ENCODE peak calls at places on chromosomes 4 and X, in five cellular contexts. Y, R, V, D and W are unnamed samples.

GRCh38 chr4:37670249-37670648 is 15.9 kb downstream of the RELL1 start:
- DNase-seq in Y (no peak), R (no peak), V (no peak), D (no peak), W (no peak)

GRCh38 chr4:85942107-85942506 is 417.7 kb downstream of the MAPK10 start:
- DNase-seq in Y (no peak), R (no peak), V (no peak), D (no peak), W (no peak)

GRCh38 chr4:74414149-74414809 is 30.7 kb upstream of the AREG start:
- DNase-seq in Y (no peak), R (no peak), V (no peak), D (no peak), W (no peak)

GRCh38 chr4:128517739-128518510 is 230.3 kb upstream of the PGRMC2 start:
- DNase-seq in Y (peak), R (peak), V (no peak), D (no peak), W (peak)

GRCh38 chr4:24321151-24321550 is 263.2 kb downstream of the DHX15 start:
- DNase-seq in Y (no peak), R (no peak), V (no peak), D (no peak), W (no peak)

GRCh38 chr4:153763404-153763803 is 3.6 kb upstream of the RNF175 start:
- DNase-seq in Y (no peak), R (no peak), V (no peak), D (peak), W (no peak)

GRCh38 chr4:48543796-48544195 is 53.7 kb downstream of the ZAR1 start:
- DNase-seq in Y (no peak), R (no peak), V (no peak), D (no peak), W (no peak)

GRCh38 chr4:182808673-182809416 is 108.3 kb downstream of the DCTD start:
- DNase-seq in Y (peak), R (no peak), V (no peak), D (no peak), W (no peak)

GRCh38 chr4:176898791-176899190 is 106.1 kb upstream of the VEGFC start:
- DNase-seq in Y (no peak), R (no peak), V (no peak), D (no peak), W (no peak)

GRCh38 chr4:70269674-70270073 is 27.3 kb downstream of the CSN3 start:
- DNase-seq in Y (peak), R (no peak), V (no peak), D (no peak), W (no peak)

GRCh38 chrX:23317799-23318724 is 16.6 kb upstream of the PTCHD1 start:
- DNase-seq in Y (no peak), R (no peak), V (peak), D (peak), W (no peak)

GRCh38 chrX:24594531-24594930 is 52.6 kb downstream of the PCYT1B start:
- DNase-seq in Y (no peak), R (no peak), V (no peak), D (no peak), W (no peak)

GRCh38 chr4:48905363-48906015 is 1.1 kb downstream of the OCIAD2 start:
- DNase-seq in Y (peak), R (no peak), V (no peak), D (no peak), W (peak)

GRCh38 chrX:17922303-17922702 is 61.2 kb upstream of the RAI2 start:
- DNase-seq in Y (no peak), R (no peak), V (no peak), D (no peak), W (no peak)

GRCh38 chr4:76204936-76205335 is 8.7 kb downstream of the SCARB2 start:
- DNase-seq in Y (no peak), R (no peak), V (no peak), D (no peak), W (no peak)

GRCh38 chrX:47697171-47697570 is 38.2 kb upstream of the UXT start:
- DNase-seq in Y (no peak), R (no peak), V (no peak), D (no peak), W (peak)

GRCh38 chr4:105145059-105145912 is 1.4 kb upstream of the TET2 start:
- DNase-seq in Y (no peak), R (no peak), V (no peak), D (no peak), W (peak)

GRCh38 chrX:44400588-44400987 is 57.1 kb upstream of the EFHC2 start:
- DNase-seq in Y (peak), R (no peak), V (no peak), D (no peak), W (peak)

GRCh38 chr4:38985363-38986065 is 46.7 kb downstream of the TMEM156 start:
- DNase-seq in Y (no peak), R (peak), V (no peak), D (no peak), W (no peak)

GRCh38 chr4:156374069-156374468 is 420.4 kb upstream of the CTSO start:
- DNase-seq in Y (no peak), R (peak), V (no peak), D (no peak), W (no peak)

GRCh38 chr4:16269742-16270522 is 43.7 kb upstream of the TAPT1 start:
- DNase-seq in Y (peak), R (no peak), V (no peak), D (no peak), W (peak)

GRCh38 chr4:69718376-69719293 is 41.8 kb downstream of the SULT1B1 start:
- DNase-seq in Y (peak), R (no peak), V (no peak), D (no peak), W (no peak)

GRCh38 chr4:169952236-169953088 is 73.7 kb downstream of the MFAP3L start:
- DNase-seq in Y (no peak), R (no peak), V (no peak), D (no peak), W (no peak)

GRCh38 chrX:53082773-53083616 is 828 bp downstream of the TSPYL2 start:
- DNase-seq in Y (no peak), R (no peak), V (no peak), D (no peak), W (no peak)

GRCh38 chrX:53084043-53084570 is 1.9 kb downstream of the TSPYL2 start:
- DNase-seq in Y (peak), R (no peak), V (no peak), D (no peak), W (peak)

GRCh38 chrX:53081925-53082772 is at the start of gene TSPYL2:
- DNase-seq in Y (peak), R (peak), V (peak), D (peak), W (peak)

GRCh38 chrX:53078943-53079342 is 3.2 kb upstream of the TSPYL2 start:
- DNase-seq in Y (no peak), R (no peak), V (no peak), D (no peak), W (no peak)

DNA sequence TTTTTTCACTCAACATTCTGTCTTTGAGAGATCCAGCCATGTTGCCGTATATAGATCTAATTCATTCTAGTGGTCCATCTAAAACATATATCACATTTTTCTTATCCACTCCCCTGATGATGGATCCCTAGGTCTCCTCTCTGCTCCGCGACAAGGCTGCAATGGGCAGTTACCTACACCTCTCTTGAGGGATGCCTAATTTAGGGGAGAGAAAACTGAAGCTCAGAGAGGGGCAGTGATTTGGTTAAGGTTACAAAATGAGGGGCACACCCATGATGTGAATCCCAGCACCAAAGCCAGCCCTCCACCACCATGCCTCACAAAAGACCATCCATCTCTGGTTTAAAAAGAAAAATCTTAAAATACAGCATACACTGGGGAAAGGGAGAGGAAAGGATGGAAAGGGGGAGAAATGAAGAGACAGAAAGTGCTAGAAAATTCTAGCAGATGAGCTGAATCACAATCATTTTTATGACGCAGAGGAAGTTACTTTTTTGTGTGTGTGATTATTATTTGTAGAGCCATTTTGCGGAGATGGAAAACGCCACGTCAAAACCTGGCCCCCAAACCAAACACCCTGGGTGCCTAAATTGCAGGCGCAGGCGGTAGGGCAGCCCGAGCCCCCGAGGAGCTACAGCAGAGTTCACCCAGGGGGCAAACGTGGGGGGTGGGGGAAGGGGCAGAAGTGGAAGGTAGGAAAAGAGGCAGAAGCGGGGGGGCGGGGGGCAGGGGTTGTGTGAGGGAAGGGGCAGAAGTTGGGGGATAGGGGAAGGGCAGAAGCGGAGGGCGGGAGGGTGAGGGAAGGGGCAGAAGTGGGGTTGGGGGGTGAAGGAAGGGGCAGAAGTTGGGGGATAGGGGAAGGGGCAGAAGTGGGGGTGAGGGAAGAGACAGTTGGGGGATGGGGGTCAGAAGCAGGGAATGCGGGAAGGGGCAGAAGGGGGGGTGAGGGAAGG is 1.3 kb upstream of the TSPYL2 start:
- DNase-seq in Y (no peak), R (no peak), V (no peak), D (no peak), W (no peak)
- H2BK120ac ChIP-seq in Y (peak), R (no peak), V (no peak), D (no peak), W (no peak)

GRCh38 chr4:2008921-2009650 is at the start of gene NELFA:
- DNase-seq in Y (peak), R (peak), V (peak), D (peak), W (peak)
- H2BK12ac ChIP-seq in Y (no peak), R (peak), V (no peak), D (peak), W (no peak)

GRCh38 chr4:7859350-7859749 is 80.3 kb downstream of the AFAP1 start:
- DNase-seq in Y (no peak), R (no peak), V (no peak), D (no peak), W (no peak)

GRCh38 chr4:7863911-7864681 is 75.6 kb downstream of the AFAP1 start:
- DNase-seq in Y (no peak), R (no peak), V (peak), D (no peak), W (no peak)

GRCh38 chr4:7860600-7861158 is 79.0 kb downstream of the AFAP1 start:
- DNase-seq in Y (no peak), R (no peak), V (no peak), D (no peak), W (no peak)

GRCh38 chr4:7862561-7863200 is 77.0 kb downstream of the AFAP1 start:
- DNase-seq in Y (no peak), R (peak), V (no peak), D (no peak), W (no peak)

GRCh38 chr4:7861440-7861881 is 78.2 kb downstream of the AFAP1 start:
- DNase-seq in Y (peak), R (peak), V (peak), D (no peak), W (peak)
- H2BK120ac ChIP-seq in Y (no peak), R (no peak), V (no peak), D (peak), W (no peak)

GRCh38 chr4:11545651-11546050 is 117.0 kb upstream of the HS3ST1 start:
- DNase-seq in Y (no peak), R (no peak), V (no peak), D (no peak), W (peak)

GRCh38 chr4:11549525-11549924 is 120.8 kb upstream of the HS3ST1 start:
- DNase-seq in Y (peak), R (no peak), V (no peak), D (no peak), W (no peak)

GRCh38 chr4:11546391-11547160 is 117.9 kb upstream of the HS3ST1 start:
- DNase-seq in Y (no peak), R (no peak), V (no peak), D (no peak), W (peak)

GRCh38 chr4:11543710-11544109 is 115.0 kb upstream of the HS3ST1 start:
- DNase-seq in Y (peak), R (no peak), V (no peak), D (no peak), W (peak)

DNA sequence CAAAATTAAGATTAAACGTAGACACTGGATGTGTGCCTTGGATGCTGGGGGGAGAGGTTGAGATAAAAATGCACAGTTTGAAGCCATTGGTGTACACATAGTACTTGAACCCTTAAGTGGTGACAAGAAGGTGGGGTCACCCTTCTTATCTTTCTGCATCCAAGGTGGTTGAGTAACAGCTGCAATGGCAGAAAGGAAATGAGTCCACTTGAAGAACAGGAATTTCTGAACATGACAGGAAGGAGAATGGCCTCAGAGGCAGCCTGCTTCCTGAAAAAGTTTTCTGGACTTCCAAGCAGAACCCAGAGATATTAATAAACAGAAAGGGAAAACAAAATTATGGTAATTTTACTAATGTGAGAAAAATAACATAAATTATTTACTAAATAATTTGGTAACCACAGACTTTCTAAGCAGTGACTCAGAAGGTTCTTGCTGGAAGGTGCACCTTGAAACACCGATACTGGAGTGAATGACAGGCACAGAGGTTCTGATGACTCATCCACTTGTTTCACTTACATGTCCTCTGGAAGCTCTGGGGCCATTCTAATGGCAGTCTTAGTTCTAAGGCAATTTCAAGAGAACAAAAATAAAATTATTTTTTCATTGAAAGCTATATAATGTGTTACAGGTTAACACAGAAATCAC is 120.0 kb upstream of the HS3ST1 start:
- DNase-seq in Y (peak), R (no peak), V (no peak), D (no peak), W (no peak)
- H2BK12ac ChIP-seq in Y (no peak), R (no peak), V (no peak), D (no peak), W (no peak)

DNA sequence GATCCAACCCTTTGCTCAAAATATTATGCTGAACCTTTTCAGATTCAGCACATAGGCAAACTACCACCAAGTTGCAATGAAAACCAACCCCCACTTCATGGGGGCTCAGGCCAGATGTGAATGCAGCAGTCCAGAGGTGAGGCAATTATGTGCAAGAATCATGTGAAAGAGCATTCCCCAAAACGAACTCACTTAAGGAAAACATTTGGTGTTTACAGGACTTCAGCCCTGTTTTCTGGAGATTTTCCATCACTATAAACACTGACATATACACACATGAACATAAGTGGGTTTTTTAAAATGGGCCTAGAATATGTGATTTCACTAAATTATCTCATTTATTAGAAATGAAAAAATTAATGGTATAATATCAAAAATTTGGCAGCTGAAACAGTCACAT is 31.5 kb downstream of the BMP3 start:
- DNase-seq in Y (no peak), R (no peak), V (no peak), D (no peak), W (no peak)
- H2BK120ac ChIP-seq in Y (no peak), R (no peak), V (no peak), D (no peak), W (no peak)

GRCh38 chrX:51954592-51954991 is 61.2 kb downstream of the MAGED1 start:
- DNase-seq in Y (no peak), R (no peak), V (no peak), D (no peak), W (no peak)

GRCh38 chrX:51956441-51956840 is 63.0 kb downstream of the MAGED1 start:
- DNase-seq in Y (no peak), R (no peak), V (no peak), D (no peak), W (no peak)

GRCh38 chrX:51955200-51955599 is 61.8 kb downstream of the MAGED1 start:
- DNase-seq in Y (no peak), R (no peak), V (no peak), D (no peak), W (no peak)
- H2BK12ac ChIP-seq in Y (no peak), R (no peak), V (no peak), D (no peak), W (no peak)